ENCODE peak calls at places on chromosomes 3 and 15, in nine cellular contexts. J is stimulated activated naive CD4-positive, alpha-beta T cell; C is Right ventricle myocardium superior; V is T47D; U is omental fat pad; R is germinal center; D is effector memory CD8-positive, alpha-beta T cell; W is endothelial cell; I is right atrium auricular region. P is an unnamed sample.
A peak's percentile ranks its signal among the peaks of the same experiment; 100 is the strongest.

GRCh38 chr3:14174483-14174882 is 3.9 kb downstream of the XPC start:
- DNase-seq in J (no peak), C (no peak), V (no peak), U (no peak), R (no peak), D (no peak), W (no peak), I (no peak), P (no peak)

GRCh38 chr15:72341361-72341760 is 21.4 kb upstream of the CELF6 start:
- DNase-seq in J (no peak), C (no peak), V (peak; percentile 61), U (no peak), R (no peak), D (no peak), W (peak; percentile 70), I (no peak), P (peak; percentile 70)

GRCh38 chr15:63238796-63239195 is 38.6 kb upstream of the APH1B start:
- DNase-seq in J (no peak), C (no peak), V (no peak), U (no peak), R (no peak), D (no peak), W (no peak), I (no peak), P (no peak)

GRCh38 chr15:57427367-57427821 is 51.1 kb downstream of the CGNL1 start:
- DNase-seq in J (no peak), C (no peak), V (no peak), U (no peak), R (no peak), D (no peak), W (no peak), I (peak; percentile 83), P (no peak)

GRCh38 chr15:81335631-81336030 is 11.7 kb upstream of the STARD5 start:
- DNase-seq in J (no peak), C (no peak), V (no peak), U (no peak), R (no peak), D (no peak), W (no peak), I (peak; percentile 44), P (no peak)

GRCh38 chr15:57703387-57703786 is 3.1 kb upstream of the POLR2M start:
- DNase-seq in J (peak; percentile 15), C (no peak), V (peak; percentile 30), U (no peak), R (no peak), D (no peak), W (no peak), I (no peak), P (no peak)

GRCh38 chr3:71195492-71195891 is 388.0 kb downstream of the FOXP1 start:
- DNase-seq in J (no peak), C (no peak), V (peak; percentile 67), U (no peak), R (no peak), D (no peak), W (no peak), I (no peak), P (no peak)

GRCh38 chr15:68612979-68613740 is 34.4 kb downstream of the CORO2B start:
- DNase-seq in J (no peak), C (no peak), V (peak; percentile 15), U (no peak), R (peak; percentile 56), D (no peak), W (no peak), I (no peak), P (no peak)

GRCh38 chr15:38398134-38398533 is 55.8 kb upstream of the FAM98B start:
- DNase-seq in J (no peak), C (peak; percentile 60), V (no peak), U (no peak), R (no peak), D (no peak), W (no peak), I (peak; percentile 76), P (no peak)

GRCh38 chr3:127431066-127431465 is 143.2 kb upstream of the PRR20G start:
- DNase-seq in J (no peak), C (no peak), V (no peak), U (no peak), R (no peak), D (no peak), W (no peak), I (no peak), P (peak; percentile 21)

GRCh38 chr3:179929091-179929529 is 107.6 kb downstream of the PEX5L start:
- DNase-seq in J (peak; percentile 2), C (no peak), V (peak; percentile 86), U (no peak), R (peak; percentile 32), D (peak; percentile 3), W (peak; percentile 68), I (no peak), P (peak; percentile 74)

GRCh38 chr3:123404391-123404790 is 44.5 kb downstream of the ADCY5 start:
- DNase-seq in J (no peak), C (no peak), V (no peak), U (no peak), R (no peak), D (no peak), W (no peak), I (no peak), P (no peak)

GRCh38 chr15:73799466-73799865 is 46.3 kb upstream of the INSYN1 start:
- DNase-seq in J (no peak), C (no peak), V (no peak), U (no peak), R (no peak), D (no peak), W (no peak), I (no peak), P (no peak)

GRCh38 chr3:139561959-139562676 is 22.6 kb upstream of the RBP1 start:
- DNase-seq in J (no peak), C (no peak), V (peak; percentile 71), U (no peak), R (no peak), D (no peak), W (peak; percentile 55), I (no peak), P (peak; percentile 64)

GRCh38 chr3:18649666-18650363 is 224.7 kb upstream of the SATB1 start:
- DNase-seq in J (no peak), C (no peak), V (no peak), U (no peak), R (no peak), D (no peak), W (no peak), I (no peak), P (no peak)

GRCh38 chr3:133880886-133881455 is 14.7 kb downstream of the RAB6B start:
- DNase-seq in J (no peak), C (no peak), V (no peak), U (no peak), R (no peak), D (no peak), W (no peak), I (no peak), P (no peak)

GRCh38 chr3:42152193-42152592 is 61.0 kb downstream of the TRAK1 start:
- DNase-seq in J (no peak), C (no peak), V (no peak), U (no peak), R (no peak), D (no peak), W (no peak), I (no peak), P (no peak)

GRCh38 chr3:45125550-45126026 is 20.6 kb downstream of the CDCP1 start:
- DNase-seq in J (no peak), C (no peak), V (no peak), U (no peak), R (no peak), D (no peak), W (no peak), I (no peak), P (no peak)

GRCh38 chr15:94066046-94066445 is 165.3 kb upstream of the MCTP2 start:
- DNase-seq in J (no peak), C (no peak), V (no peak), U (no peak), R (peak; percentile 12), D (no peak), W (no peak), I (no peak), P (no peak)

GRCh38 chr3:194233150-194233549 is 97.2 kb downstream of the HES1 start:
- DNase-seq in J (no peak), C (no peak), V (no peak), U (no peak), R (no peak), D (no peak), W (no peak), I (no peak), P (no peak)

GRCh38 chr15:82043130-82043673 is 2.6 kb downstream of the MEX3B start:
- DNase-seq in J (no peak), C (no peak), V (no peak), U (no peak), R (no peak), D (no peak), W (no peak), I (no peak), P (peak; percentile 49)

GRCh38 chr15:50778089-50778488 is 12.6 kb upstream of the SPPL2A start:
- DNase-seq in J (no peak), C (no peak), V (no peak), U (no peak), R (no peak), D (no peak), W (no peak), I (no peak), P (no peak)

GRCh38 chr15:29863438-29863837 is 41.2 kb upstream of the TJP1 start:
- DNase-seq in J (no peak), C (no peak), V (no peak), U (no peak), R (no peak), D (no peak), W (no peak), I (no peak), P (no peak)

GRCh38 chr15:75437721-75438120 is 13.8 kb downstream of the SIN3A start:
- DNase-seq in J (no peak), C (no peak), V (no peak), U (no peak), R (no peak), D (no peak), W (no peak), I (no peak), P (no peak)

GRCh38 chr3:190594171-190594570 is 80.3 kb downstream of the IL1RAP start:
- DNase-seq in J (no peak), C (no peak), V (no peak), U (no peak), R (no peak), D (no peak), W (no peak), I (no peak), P (no peak)

GRCh38 chr15:83571820-83572707 is 81.9 kb upstream of the ADAMTSL3 start:
- DNase-seq in J (no peak), C (no peak), V (peak; percentile 46), U (no peak), R (peak; percentile 33), D (no peak), W (no peak), I (no peak), P (no peak)

GRCh38 chr15:59170295-59170881 is 36.3 kb upstream of the LDHAL6B start:
- DNase-seq in J (no peak), C (peak; percentile 57), V (peak; percentile 88), U (no peak), R (no peak), D (no peak), W (peak; percentile 19), I (no peak), P (no peak)